ENCODE peak calls at places on chromosomes 12 and 14, in eight cellular contexts. O is tibial artery, F is mesothelial cell of epicardium, Q is cardiac muscle cell, P is A673, N is lower lobe of right lung, L is right atrium auricular region, W is fibroblast of lung. U is an unnamed sample.

GRCh38 chr12:120713861-120714482 is 3.7 kb downstream of the UNC119B start:
- DNase-seq in W (peak), O (no peak), N (no peak), L (peak), Q (peak), P (peak), F (no peak), U (peak)

GRCh38 chr12:20718294-20718693 is 23.2 kb downstream of the SLCO1C1 start:
- DNase-seq in P (no peak), L (no peak), O (no peak), W (no peak), N (no peak), Q (no peak), F (no peak), U (no peak)

GRCh38 chr12:75699728-75700496 is 188.5 kb upstream of the KRR1 start:
- DNase-seq in L (no peak), W (peak), Q (peak), O (no peak), N (no peak), P (no peak), F (no peak), U (no peak)

GRCh38 chr12:113479578-113480335 is 8.1 kb upstream of the LHX5 start:
- DNase-seq in F (peak), W (peak), P (peak), L (no peak), Q (peak), N (no peak), O (no peak), U (peak)

GRCh38 chr12:114166360-114166759 is 200.2 kb upstream of the RBM19 start:
- DNase-seq in O (no peak), Q (peak), F (no peak), W (peak), N (no peak), P (peak), L (peak), U (no peak)

GRCh38 chr12:107402041-107403022 is 283.3 kb upstream of the PWP1 start:
- DNase-seq in F (no peak), L (no peak), P (peak), W (peak), Q (peak), N (no peak), O (no peak), U (peak)

GRCh38 chr14:105165134-105165704 is 3.4 kb downstream of the JAG2 start:
- DNase-seq in W (no peak), Q (no peak), O (no peak), P (no peak), N (no peak), L (no peak), F (no peak), U (no peak)

GRCh38 chr12:27344246-27344645 is 11.6 kb downstream of the BMAL2 start:
- DNase-seq in P (no peak), F (no peak), O (no peak), N (no peak), Q (no peak), L (no peak), W (no peak), U (no peak)

GRCh38 chr14:21264025-21264801 is 5.0 kb downstream of the HNRNPC start:
- DNase-seq in F (no peak), L (no peak), O (no peak), P (peak), Q (peak), W (peak), N (no peak), U (peak)

GRCh38 chr14:38171197-38171596 is 36.5 kb upstream of the SSTR1 start:
- DNase-seq in Q (no peak), F (no peak), P (no peak), O (no peak), N (peak), W (peak), L (no peak), U (no peak)

GRCh38 chr12:6215932-6216494 is 15.8 kb downstream of the CD9 start:
- DNase-seq in L (no peak), O (peak), N (peak), W (peak), F (no peak), P (peak), Q (peak), U (no peak)

GRCh38 chr12:44674866-44675265 is 201.2 kb downstream of the NELL2 start:
- DNase-seq in L (no peak), W (peak), N (no peak), Q (no peak), F (no peak), P (no peak), O (no peak), U (no peak)

GRCh38 chr14:70289138-70289537 is 70.3 kb downstream of the COX16 start:
- DNase-seq in F (no peak), N (no peak), Q (no peak), O (no peak), L (no peak), P (peak), W (no peak), U (peak)

GRCh38 chr12:118332511-118332910 is 40.2 kb downstream of the TAOK3 start:
- DNase-seq in O (no peak), F (no peak), L (no peak), W (no peak), Q (peak), N (no peak), P (peak), U (no peak)

GRCh38 chr12:92759634-92760268 is 57.0 kb downstream of the PLEKHG7 start:
- DNase-seq in Q (peak), N (no peak), W (peak), O (no peak), P (peak), L (no peak), F (no peak), U (no peak)

GRCh38 chr12:111405856-111406473 is at the start of gene SH2B3:
- DNase-seq in Q (no peak), P (no peak), O (no peak), N (no peak), F (no peak), L (no peak), W (peak), U (no peak)

GRCh38 chr14:31941487-31941886 is 135.6 kb upstream of the ARHGAP5 start:
- DNase-seq in L (no peak), P (no peak), W (no peak), N (no peak), Q (no peak), O (no peak), F (no peak), U (no peak)

GRCh38 chr12:63899396-63899795 is 54.9 kb downstream of the SRGAP1 start:
- DNase-seq in F (no peak), N (no peak), P (no peak), O (no peak), Q (no peak), W (no peak), L (no peak), U (no peak)

GRCh38 chr14:69876848-69877306 is 2.3 kb upstream of the SMOC1 start:
- DNase-seq in O (no peak), F (no peak), W (no peak), L (no peak), Q (no peak), N (no peak), P (no peak), U (no peak)

GRCh38 chr14:74555476-74556050 is 56.5 kb downstream of the LTBP2 start:
- DNase-seq in O (no peak), N (no peak), F (no peak), Q (no peak), P (no peak), L (no peak), W (no peak), U (no peak)

GRCh38 chr14:79842270-79842669 is 369.0 kb downstream of the DIO2 start:
- DNase-seq in P (no peak), F (no peak), W (peak), O (peak), N (no peak), L (peak), Q (peak), U (no peak)

GRCh38 chr14:95776798-95777615 is 63.1 kb upstream of the TCL1A start:
- DNase-seq in F (no peak), W (no peak), N (no peak), O (no peak), P (no peak), Q (no peak), L (no peak), U (no peak)

GRCh38 chr12:97359291-97359690 is 103.3 kb upstream of the RMST start:
- DNase-seq in Q (no peak), W (no peak), N (no peak), P (no peak), L (no peak), F (no peak), O (no peak), U (no peak)

GRCh38 chr12:68815232-68815927 is 7.4 kb downstream of the MDM2 start:
- DNase-seq in N (no peak), Q (no peak), P (no peak), L (no peak), W (no peak), F (no peak), O (no peak), U (no peak)

GRCh38 chr12:111819191-111820158 is 22.6 kb upstream of the MAPKAPK5 start:
- DNase-seq in O (no peak), P (no peak), L (no peak), F (no peak), W (peak), N (no peak), Q (no peak), U (no peak)

GRCh38 chr14:90402009-90402408 is 5.2 kb downstream of the CALM1 start:
- DNase-seq in L (no peak), P (no peak), N (no peak), F (no peak), O (no peak), W (no peak), Q (no peak), U (no peak)

GRCh38 chr12:108645686-108646596 is 12.2 kb upstream of the SELPLG start:
- DNase-seq in L (no peak), P (no peak), W (no peak), F (no peak), N (no peak), Q (no peak), O (no peak), U (no peak)

GRCh38 chr14:61451491-61451890 is 130.1 kb downstream of the PRKCH start:
- DNase-seq in P (no peak), Q (no peak), F (no peak), L (no peak), W (no peak), O (no peak), N (no peak), U (no peak)

GRCh38 chr14:91249841-91250616 is 5.5 kb upstream of the GPR68 start:
- DNase-seq in L (no peak), N (peak), P (no peak), Q (no peak), O (no peak), W (peak), F (no peak), U (peak)

GRCh38 chr12:46450279-46450748 is 77.7 kb upstream of the SLC38A2 start:
- DNase-seq in P (peak), F (peak), L (peak), Q (peak), N (peak), W (no peak), O (peak), U (no peak)

GRCh38 chr12:106645074-106645421 is 62.2 kb downstream of the RFX4 start:
- DNase-seq in L (peak), F (no peak), W (peak), N (peak), O (no peak), Q (peak), P (peak), U (no peak)

GRCh38 chr12:111248981-111249380 is 119.9 kb downstream of the PHETA1 start:
- DNase-seq in W (peak), O (no peak), Q (peak), L (no peak), N (no peak), F (no peak), P (peak), U (no peak)

GRCh38 chr14:92254786-92255185 is 68.2 kb upstream of the SLC24A4 start:
- DNase-seq in L (no peak), O (peak), F (no peak), Q (peak), N (no peak), P (no peak), W (peak), U (no peak)

GRCh38 chr12:58925111-58925732 is 4.9 kb upstream of the LRIG3 start:
- DNase-seq in P (no peak), W (peak), O (no peak), N (no peak), F (no peak), L (no peak), Q (peak), U (no peak)

GRCh38 chr14:56117765-56118610 is at the start of gene PELI2:
- DNase-seq in Q (peak), L (no peak), F (peak), W (peak), P (peak), N (peak), O (peak), U (peak)

GRCh38 chr12:21656931-21657335 is 709 bp downstream of the LDHB start:
- DNase-seq in O (no peak), L (no peak), F (no peak), P (peak), N (no peak), W (peak), Q (peak), U (peak)

GRCh38 chr12:554001-554285 is 94.2 kb downstream of the B4GALNT3 start:
- DNase-seq in N (no peak), O (peak), Q (no peak), L (no peak), W (no peak), F (no peak), P (no peak), U (no peak)

GRCh38 chr14:63282997-63283396 is 35.7 kb downstream of the GPHB5 start:
- DNase-seq in L (no peak), P (no peak), W (no peak), O (no peak), N (no peak), Q (no peak), F (no peak), U (peak)

GRCh38 chr12:95336387-95337067 is 118.9 kb downstream of the VEZT start:
- DNase-seq in F (peak), O (peak), P (peak), L (peak), N (peak), W (peak), Q (peak), U (no peak)

DNA sequence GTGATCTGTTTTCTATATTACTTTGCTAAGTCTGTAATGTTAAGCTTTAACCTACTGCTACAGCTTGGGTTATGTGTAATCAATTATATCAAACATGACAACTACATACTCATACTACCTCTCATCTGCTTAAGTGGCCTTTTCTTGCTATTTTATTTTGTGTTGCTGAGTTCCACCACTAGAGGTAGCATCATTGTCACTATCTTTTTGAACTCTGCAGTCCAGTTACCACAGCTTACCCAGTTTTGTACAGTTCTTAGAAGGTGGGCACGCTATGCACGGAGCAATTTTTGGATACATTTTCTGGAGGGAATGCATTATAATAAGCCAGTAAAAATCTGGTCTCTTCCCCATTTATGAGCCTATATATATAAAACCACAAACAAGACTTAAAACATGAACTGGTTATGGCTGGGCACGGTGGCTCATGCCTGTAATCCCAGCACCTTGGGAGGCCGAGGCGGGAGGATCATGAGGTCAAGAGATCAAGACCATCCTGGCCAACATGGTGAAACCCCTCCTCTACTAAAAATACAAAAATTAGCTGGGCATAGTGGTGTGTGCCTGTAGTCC is 48.5 kb downstream of the SAV1 start:
- DNase-seq in O (no peak), W (peak), P (peak), Q (peak), F (no peak), N (no peak), L (no peak), U (peak)
- TF ChIP-seq CTCF in O (peak), W (peak), P (peak), Q (peak), F (peak), N (peak), L (peak), U (peak)

DNA sequence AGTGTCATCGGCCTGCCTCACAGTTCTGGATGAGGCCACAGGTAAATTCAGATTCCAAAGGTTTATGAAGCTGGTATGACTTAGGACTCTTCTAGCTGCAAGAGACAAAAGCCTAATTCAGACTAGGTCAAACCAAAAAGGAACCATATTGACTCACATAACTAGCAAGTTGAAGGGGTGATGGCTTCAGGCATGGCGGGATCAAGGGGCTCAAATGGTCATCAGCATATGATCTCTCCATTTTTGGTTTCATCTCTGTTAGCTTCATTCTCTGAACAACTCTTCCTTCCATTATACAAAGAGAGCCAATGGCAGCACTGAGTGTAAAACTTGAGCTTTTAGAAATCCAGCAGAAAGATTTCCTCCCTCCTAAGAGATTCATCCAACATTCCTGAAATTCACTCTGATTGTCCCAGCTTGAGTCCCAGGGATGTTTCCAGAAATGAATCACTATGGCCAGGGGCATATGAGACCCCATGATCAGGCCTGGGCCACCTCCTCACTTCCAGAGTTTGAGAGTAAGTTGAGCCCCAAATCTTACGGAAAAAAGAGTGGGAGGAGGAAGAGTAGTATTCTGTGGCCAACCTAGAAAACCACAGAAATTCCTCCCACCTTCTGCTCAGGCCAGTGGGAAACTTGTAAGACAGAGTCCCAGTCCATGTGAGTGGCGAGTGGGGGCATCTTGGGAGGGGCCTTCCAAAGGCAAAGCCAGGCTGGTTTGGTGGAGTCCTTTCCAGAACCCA is 2.0 kb upstream of the MAP1LC3B2 start:
- DNase-seq in L (no peak), Q (peak), P (no peak), W (peak), F (no peak), O (no peak), N (no peak), U (no peak)
- TF ChIP-seq CTCF in L (no peak), Q (no peak), P (no peak), W (no peak), F (no peak), O (no peak), N (no peak), U (no peak)

DNA sequence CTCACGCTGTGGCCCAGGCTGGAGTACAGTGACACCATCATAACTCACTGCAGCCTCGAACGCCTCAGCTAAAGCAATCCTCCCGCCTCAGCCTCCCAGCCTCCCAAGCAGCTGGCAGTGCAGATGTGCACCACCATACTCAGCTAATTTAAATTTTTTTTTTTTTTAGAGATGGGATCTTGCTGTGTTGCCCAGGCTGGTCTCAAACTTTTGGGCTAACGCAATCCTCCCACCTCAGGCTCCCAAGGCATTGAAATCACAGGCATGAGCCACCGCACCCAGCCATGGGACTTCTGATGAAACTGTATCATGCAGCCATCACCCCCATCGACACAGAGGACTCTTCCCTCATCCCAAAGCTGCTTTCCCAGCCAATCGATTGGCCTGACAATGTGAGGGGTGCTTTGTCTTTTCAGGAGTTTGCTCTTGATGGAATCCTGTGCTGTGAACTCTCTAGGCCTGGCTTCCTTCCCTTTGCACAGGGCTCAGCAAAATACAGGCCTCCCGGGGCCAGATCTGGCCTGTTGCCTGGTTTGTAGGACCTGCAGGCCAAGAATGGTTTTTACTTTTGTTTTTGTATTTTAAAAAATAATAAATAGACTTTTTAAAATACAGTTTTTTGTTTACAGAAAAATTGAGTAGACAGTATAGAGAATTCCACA is 59.6 kb upstream of the NCOR2 start:
- DNase-seq in W (peak), O (peak), P (peak), N (no peak), Q (peak), L (peak), F (no peak), U (no peak)
- TF ChIP-seq CTCF in W (no peak), O (no peak), P (no peak), N (no peak), Q (no peak), L (no peak), F (no peak), U (no peak)

GRCh38 chr14:68082698-68083291 is 263.2 kb downstream of the RAD51B start:
- DNase-seq in Q (no peak), W (no peak), P (no peak), O (no peak), N (no peak), F (no peak), L (no peak), U (no peak)

GRCh38 chr14:68081489-68081888 is 261.9 kb downstream of the RAD51B start:
- DNase-seq in L (no peak), W (no peak), O (no peak), F (no peak), Q (no peak), N (no peak), P (no peak), U (no peak)

GRCh38 chr14:68079941-68080697 is 260.5 kb downstream of the RAD51B start:
- DNase-seq in L (no peak), N (no peak), O (no peak), P (no peak), Q (no peak), F (no peak), W (no peak), U (no peak)

GRCh38 chr14:68085742-68086141 is 266.2 kb downstream of the RAD51B start:
- DNase-seq in N (no peak), P (no peak), W (no peak), F (no peak), L (no peak), Q (no peak), O (no peak), U (no peak)

GRCh38 chr14:68084256-68084655 is 264.7 kb downstream of the RAD51B start:
- DNase-seq in W (peak), F (no peak), O (no peak), N (no peak), L (no peak), P (peak), Q (peak), U (no peak)
- TF ChIP-seq CTCF in W (peak), F (no peak), O (no peak), N (peak), L (peak), P (peak), Q (peak), U (no peak)

U was measured in GM20000.